ENCODE peak calls at places on chromosome 5, in ten cellular contexts. U, T, L, V, A, Z, E, Y, I and K are unnamed samples. For H3K4me1, the result is how much of the 10 kb centered on the place peaks cover.

GRCh38 chr5:136033848-136034247 is 5.1 kb downstream of the TGFBI start:
- DNase-seq in U (no peak), T (no peak), L (no peak), V (no peak), A (no peak), Z (no peak), E (no peak), Y (no peak), I (no peak), K (no peak)

GRCh38 chr5:174922955-174923354 is 198.6 kb downstream of the MSX2 start:
- DNase-seq in U (no peak), T (no peak), L (peak), V (no peak), A (no peak), Z (peak), E (no peak), Y (no peak), I (no peak), K (no peak)

GRCh38 chr5:175470756-175471155 is 7.6 kb upstream of the SFXN1 start:
- DNase-seq in U (no peak), T (no peak), L (no peak), V (no peak), A (no peak), Z (no peak), E (no peak), Y (no peak), I (no peak), K (no peak)

GRCh38 chr5:138874771-138875628 is at the start of gene LRRTM2:
- DNase-seq in U (no peak), T (no peak), L (no peak), V (no peak), A (no peak), Z (no peak), E (no peak), Y (no peak), I (no peak), K (no peak)

GRCh38 chr5:38555354-38556114 is 912 bp downstream of the LIFR start:
- DNase-seq in U (no peak), T (no peak), L (no peak), V (no peak), A (no peak), Z (no peak), E (no peak), Y (no peak), I (no peak), K (no peak)

GRCh38 chr5:112491257-112491656 is 72.2 kb upstream of the EPB41L4A start:
- DNase-seq in U (peak), T (peak), L (no peak), V (no peak), A (no peak), Z (no peak), E (no peak), Y (no peak), I (no peak), K (no peak)

GRCh38 chr5:65883461-65883860 is 42.9 kb upstream of the ERBIN start:
- DNase-seq in U (no peak), T (no peak), L (no peak), V (no peak), A (no peak), Z (no peak), E (no peak), Y (no peak), I (no peak), K (no peak)

GRCh38 chr5:107092695-107093094 is 578.0 kb downstream of the EFNA5 start:
- DNase-seq in U (no peak), T (no peak), L (no peak), V (no peak), A (no peak), Z (no peak), E (no peak), Y (no peak), I (no peak), K (no peak)

GRCh38 chr5:144566747-144567415 is 396.2 kb downstream of the KCTD16 start:
- DNase-seq in U (no peak), T (no peak), L (no peak), V (no peak), A (no peak), Z (no peak), E (no peak), Y (no peak), I (no peak), K (no peak)

GRCh38 chr5:6476313-6476661 is 27.6 kb downstream of the UBE2QL1 start:
- DNase-seq in U (no peak), T (no peak), L (no peak), V (no peak), A (no peak), Z (no peak), E (no peak), Y (no peak), I (no peak), K (no peak)

GRCh38 chr5:107470007-107470582 is 200.6 kb downstream of the EFNA5 start:
- DNase-seq in U (no peak), T (no peak), L (no peak), V (no peak), A (no peak), Z (no peak), E (no peak), Y (no peak), I (peak), K (no peak)

GRCh38 chr5:169706758-169707450 is 69.8 kb downstream of the DOCK2 start:
- DNase-seq in U (no peak), T (peak), L (no peak), V (no peak), A (no peak), Z (no peak), E (no peak), Y (no peak), I (peak), K (no peak)

GRCh38 chr5:149839761-149840160 is 104.8 kb downstream of the PDE6A start:
- DNase-seq in U (no peak), T (no peak), L (no peak), V (no peak), A (no peak), Z (no peak), E (no peak), Y (no peak), I (no peak), K (no peak)

GRCh38 chr5:32794086-32794485 is 83.0 kb downstream of the NPR3 start:
- DNase-seq in U (peak), T (no peak), L (no peak), V (no peak), A (no peak), Z (peak), E (no peak), Y (no peak), I (no peak), K (no peak)

GRCh38 chr5:23332650-23333251 is 174.7 kb upstream of the PRDM9 start:
- DNase-seq in U (peak), T (peak), L (no peak), V (no peak), A (no peak), Z (no peak), E (no peak), Y (no peak), I (peak), K (no peak)

GRCh38 chr5:130743091-130743490 is 422.0 kb downstream of the HINT1 start:
- DNase-seq in U (no peak), T (no peak), L (no peak), V (no peak), A (no peak), Z (no peak), E (no peak), Y (no peak), I (no peak), K (no peak)

GRCh38 chr5:172641359-172642045 is 439 bp downstream of the NEURL1B start:
- DNase-seq in U (no peak), T (peak), L (peak), V (no peak), A (peak), Z (no peak), E (no peak), Y (no peak), I (peak), K (no peak)

GRCh38 chr5:154479944-154480750 is 2.1 kb upstream of the HAND1 start:
- DNase-seq in U (no peak), T (no peak), L (peak), V (no peak), A (no peak), Z (peak), E (no peak), Y (no peak), I (no peak), K (no peak)

GRCh38 chr5:147481376-147481775 is 28.5 kb downstream of the DPYSL3 start:
- DNase-seq in U (no peak), T (no peak), L (no peak), V (no peak), A (no peak), Z (no peak), E (no peak), Y (no peak), I (no peak), K (no peak)

GRCh38 chr5:124659798-124660197 is 86.6 kb downstream of the ZNF608 start:
- DNase-seq in U (no peak), T (no peak), L (no peak), V (no peak), A (no peak), Z (no peak), E (no peak), Y (no peak), I (no peak), K (no peak)
- H3K4me1 ChIP-seq in U (half or more), T (half or more), L (half or more), V (under half), A (half or more), Z (under half), E (under half), Y (under half), I (half or more), K (under half)

DNA sequence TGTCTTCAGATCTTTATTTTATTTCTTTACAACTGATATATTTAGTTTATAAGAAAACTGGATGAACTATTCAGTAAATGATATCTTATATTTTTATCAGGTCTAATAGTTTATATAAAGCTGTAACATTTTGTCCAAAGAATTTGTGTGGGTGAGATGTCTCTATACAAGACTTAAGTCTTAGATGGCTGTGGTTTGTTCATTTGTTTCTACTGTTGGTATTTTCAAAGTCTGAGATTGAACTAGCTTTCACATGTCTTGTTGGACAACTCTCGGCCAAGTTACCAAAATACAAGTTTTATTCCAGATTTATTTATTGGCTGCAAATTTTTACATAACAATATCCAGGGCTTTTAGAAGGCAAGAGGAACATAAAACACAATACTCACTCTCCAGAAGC is 286.0 kb downstream of the NR2F1-AS1 start:
- DNase-seq in U (no peak), T (no peak), L (no peak), V (no peak), A (no peak), Z (no peak), E (no peak), Y (no peak), I (no peak), K (no peak)
- H3K27ac ChIP-seq in U (no peak), T (no peak), L (no peak), V (no peak), A (no peak), Z (no peak), E (no peak), Y (no peak), I (no peak), K (no peak)

DNA sequence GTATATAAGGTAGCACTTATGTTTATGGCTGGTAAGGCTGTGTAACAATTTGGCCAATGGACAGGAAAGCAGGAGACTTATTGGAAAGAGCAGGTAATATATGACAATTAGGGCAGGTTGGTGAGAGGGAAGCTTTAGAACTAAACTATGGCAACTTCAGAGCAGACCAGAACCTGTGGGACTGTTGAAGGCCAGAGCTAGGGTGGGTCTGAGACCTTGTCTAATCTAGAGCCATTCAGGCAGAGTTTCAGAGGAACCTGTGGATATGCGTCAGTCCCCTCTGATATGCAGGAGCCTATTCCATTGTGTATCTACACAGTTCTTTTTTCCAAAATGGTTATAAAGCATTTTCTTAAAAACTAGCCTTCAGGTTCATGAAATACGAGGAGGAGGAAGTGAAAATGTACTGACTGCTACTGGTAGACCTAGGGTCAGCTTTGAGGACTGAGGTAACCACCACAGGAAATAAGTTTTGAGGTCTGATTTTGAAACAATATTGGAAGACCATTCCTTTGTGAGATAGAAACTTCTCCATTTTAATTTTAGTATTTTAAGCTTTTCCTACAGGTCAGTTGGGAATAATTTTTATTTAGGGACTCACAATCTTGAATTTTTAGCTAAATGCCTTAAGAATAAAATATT is 37.6 kb downstream of the ELL2 start:
- DNase-seq in U (no peak), T (no peak), L (no peak), V (no peak), A (no peak), Z (no peak), E (no peak), Y (no peak), I (no peak), K (no peak)
- H3K4me1 ChIP-seq in U (half or more), T (under half), L (under half), V (under half), A (under half), Z (under half), E (under half), Y (under half), I (under half), K (half or more)

GRCh38 chr5:114185274-114185673 is 176.6 kb upstream of the KCNN2 start:
- DNase-seq in U (no peak), T (no peak), L (no peak), V (no peak), A (no peak), Z (peak), E (no peak), Y (no peak), I (no peak), K (no peak)
- H3K27ac ChIP-seq in U (no peak), T (no peak), L (no peak), V (no peak), A (no peak), Z (no peak), E (no peak), Y (no peak), I (no peak), K (no peak)

GRCh38 chr5:77294212-77294611 is 83.7 kb downstream of the PDE8B start:
- DNase-seq in U (no peak), T (no peak), L (no peak), V (no peak), A (no peak), Z (no peak), E (no peak), Y (no peak), I (no peak), K (no peak)
- H3K4me1 ChIP-seq in U (under half), T (under half), L (under half), V (under half), A (under half), Z (under half), E (under half), Y (under half), I (under half), K (under half)